ENCODE peak calls at places on chromosomes 12 and 14, in ten cellular contexts. One of them, this sample, is unnamed.

GRCh38 chr14:68395585-68395984 is 397.3 kb downstream of the ZFP36L1 start:
- DNase-seq in HepG2: no peak
- DNase-seq in neural progenitor cell: no peak
- DNase-seq in PC-9: no peak
- DNase-seq in mammary epithelial cell: no peak
- DNase-seq in GM23248: peak; percentile 91
- DNase-seq in GM23338: no peak
- DNase-seq in keratinocyte: no peak
- DNase-seq in HCT116: no peak
- DNase-seq in fibroblast of lung: peak; percentile 87
- DNase-seq in this sample: no peak

GRCh38 chr12:90652280-90652679 is 302.7 kb downstream of the CCER1 start:
- DNase-seq in GM23248: no peak
- DNase-seq in PC-9: no peak
- DNase-seq in fibroblast of lung: no peak
- DNase-seq in HCT116: no peak
- DNase-seq in neural progenitor cell: peak; percentile 11
- DNase-seq in mammary epithelial cell: no peak
- DNase-seq in keratinocyte: no peak
- DNase-seq in HepG2: no peak
- DNase-seq in GM23338: peak; percentile 23
- DNase-seq in this sample: no peak

GRCh38 chr14:75283162-75283883 is 4.7 kb downstream of the FOS start:
- DNase-seq in PC-9: peak; percentile 64
- DNase-seq in GM23338: peak; percentile 51
- DNase-seq in HCT116: no peak
- DNase-seq in neural progenitor cell: no peak
- DNase-seq in keratinocyte: no peak
- DNase-seq in fibroblast of lung: peak; percentile 67
- DNase-seq in GM23248: peak; percentile 55
- DNase-seq in HepG2: peak; percentile 54
- DNase-seq in mammary epithelial cell: peak; percentile 44
- DNase-seq in this sample: no peak

GRCh38 chr14:35044939-35045797 is 904 bp upstream of the FAM177A1 start:
- DNase-seq in HCT116: no peak
- DNase-seq in HepG2: no peak
- DNase-seq in fibroblast of lung: no peak
- DNase-seq in neural progenitor cell: no peak
- DNase-seq in GM23248: peak; percentile 61
- DNase-seq in GM23338: no peak
- DNase-seq in keratinocyte: no peak
- DNase-seq in mammary epithelial cell: no peak
- DNase-seq in PC-9: no peak
- DNase-seq in this sample: no peak

GRCh38 chr12:92289611-92290010 is 144.0 kb upstream of the BTG1 start:
- DNase-seq in keratinocyte: no peak
- DNase-seq in fibroblast of lung: no peak
- DNase-seq in HCT116: no peak
- DNase-seq in GM23248: no peak
- DNase-seq in mammary epithelial cell: no peak
- DNase-seq in GM23338: no peak
- DNase-seq in HepG2: no peak
- DNase-seq in PC-9: no peak
- DNase-seq in neural progenitor cell: no peak
- DNase-seq in this sample: no peak

GRCh38 chr12:104604070-104604994 is 147.6 kb downstream of the CHST11 start:
- DNase-seq in mammary epithelial cell: peak; percentile 94
- DNase-seq in keratinocyte: peak; percentile 93
- DNase-seq in GM23338: peak; percentile 16
- DNase-seq in fibroblast of lung: peak; percentile 91
- DNase-seq in HCT116: peak; percentile 89
- DNase-seq in GM23248: peak; percentile 98
- DNase-seq in PC-9: peak; percentile 90
- DNase-seq in HepG2: no peak
- DNase-seq in neural progenitor cell: no peak
- DNase-seq in this sample: peak; percentile 98

GRCh38 chr14:70887207-70888150 is 19.8 kb upstream of the PCNX1 start:
- DNase-seq in GM23248: peak; percentile 79
- DNase-seq in HCT116: no peak
- DNase-seq in keratinocyte: no peak
- DNase-seq in neural progenitor cell: no peak
- DNase-seq in PC-9: no peak
- DNase-seq in fibroblast of lung: peak; percentile 94
- DNase-seq in mammary epithelial cell: peak; percentile 54
- DNase-seq in GM23338: no peak
- DNase-seq in HepG2: no peak
- DNase-seq in this sample: no peak

GRCh38 chr12:19273482-19274330 is 144.2 kb downstream of the PLEKHA5 start:
- DNase-seq in neural progenitor cell: no peak
- DNase-seq in mammary epithelial cell: peak; percentile 91
- DNase-seq in fibroblast of lung: peak; percentile 93
- DNase-seq in HepG2: peak; percentile 56
- DNase-seq in keratinocyte: peak; percentile 44
- DNase-seq in HCT116: peak; percentile 82
- DNase-seq in PC-9: peak; percentile 94
- DNase-seq in GM23338: no peak
- DNase-seq in GM23248: peak; percentile 93
- DNase-seq in this sample: peak; percentile 96

GRCh38 chr12:57461904-57462306 is 2.3 kb downstream of the GLI1 start:
- DNase-seq in keratinocyte: no peak
- DNase-seq in GM23248: no peak
- DNase-seq in PC-9: no peak
- DNase-seq in neural progenitor cell: no peak
- DNase-seq in HCT116: no peak
- DNase-seq in HepG2: no peak
- DNase-seq in mammary epithelial cell: no peak
- DNase-seq in GM23338: no peak
- DNase-seq in fibroblast of lung: no peak
- DNase-seq in this sample: no peak

GRCh38 chr14:76566439-76566838 is 190.5 kb downstream of the ESRRB start:
- DNase-seq in neural progenitor cell: no peak
- DNase-seq in GM23338: no peak
- DNase-seq in PC-9: no peak
- DNase-seq in HepG2: no peak
- DNase-seq in keratinocyte: no peak
- DNase-seq in mammary epithelial cell: no peak
- DNase-seq in GM23248: no peak
- DNase-seq in fibroblast of lung: no peak
- DNase-seq in HCT116: no peak
- DNase-seq in this sample: no peak

GRCh38 chr14:77123381-77124344 is 17.9 kb downstream of the ZDHHC22 start:
- DNase-seq in GM23248: no peak
- DNase-seq in HepG2: no peak
- DNase-seq in keratinocyte: peak; percentile 63
- DNase-seq in PC-9: peak; percentile 99
- DNase-seq in fibroblast of lung: no peak
- DNase-seq in neural progenitor cell: no peak
- DNase-seq in GM23338: no peak
- DNase-seq in HCT116: peak; percentile 70
- DNase-seq in mammary epithelial cell: peak; percentile 89
- DNase-seq in this sample: no peak

GRCh38 chr12:127060933-127061332 is 1206.0 kb upstream of the TMEM132C start:
- DNase-seq in GM23338: no peak
- DNase-seq in HCT116: no peak
- DNase-seq in PC-9: no peak
- DNase-seq in keratinocyte: no peak
- DNase-seq in neural progenitor cell: no peak
- DNase-seq in GM23248: no peak
- DNase-seq in mammary epithelial cell: no peak
- DNase-seq in HepG2: no peak
- DNase-seq in fibroblast of lung: no peak
- DNase-seq in this sample: no peak

GRCh38 chr12:132178314-132178713 is 34.1 kb downstream of the NOC4L start:
- DNase-seq in neural progenitor cell: no peak
- DNase-seq in PC-9: no peak
- DNase-seq in keratinocyte: no peak
- DNase-seq in GM23338: no peak
- DNase-seq in fibroblast of lung: no peak
- DNase-seq in mammary epithelial cell: no peak
- DNase-seq in HCT116: no peak
- DNase-seq in GM23248: no peak
- DNase-seq in HepG2: no peak
- DNase-seq in this sample: no peak

GRCh38 chr12:33834672-33835071 is 187.6 kb upstream of the ALG10 start:
- DNase-seq in PC-9: no peak
- DNase-seq in GM23338: no peak
- DNase-seq in fibroblast of lung: no peak
- DNase-seq in HepG2: no peak
- DNase-seq in neural progenitor cell: no peak
- DNase-seq in keratinocyte: no peak
- DNase-seq in mammary epithelial cell: no peak
- DNase-seq in GM23248: no peak
- DNase-seq in HCT116: no peak
- DNase-seq in this sample: no peak

GRCh38 chr14:56119221-56119967 is 1.2 kb downstream of the PELI2 start:
- DNase-seq in fibroblast of lung: peak; percentile 35
- DNase-seq in HCT116: no peak
- DNase-seq in GM23338: peak; percentile 64
- DNase-seq in mammary epithelial cell: no peak
- DNase-seq in GM23248: peak; percentile 70
- DNase-seq in neural progenitor cell: peak; percentile 71
- DNase-seq in PC-9: no peak
- DNase-seq in HepG2: no peak
- DNase-seq in keratinocyte: no peak
- DNase-seq in this sample: peak; percentile 54

GRCh38 chr12:7905071-7905470 is 30.9 kb downstream of the SLC2A3 start:
- DNase-seq in GM23248: no peak
- DNase-seq in mammary epithelial cell: no peak
- DNase-seq in keratinocyte: no peak
- DNase-seq in PC-9: peak; percentile 64
- DNase-seq in neural progenitor cell: no peak
- DNase-seq in HepG2: no peak
- DNase-seq in HCT116: no peak
- DNase-seq in fibroblast of lung: peak; percentile 48
- DNase-seq in GM23338: no peak
- DNase-seq in this sample: peak; percentile 82

DNA sequence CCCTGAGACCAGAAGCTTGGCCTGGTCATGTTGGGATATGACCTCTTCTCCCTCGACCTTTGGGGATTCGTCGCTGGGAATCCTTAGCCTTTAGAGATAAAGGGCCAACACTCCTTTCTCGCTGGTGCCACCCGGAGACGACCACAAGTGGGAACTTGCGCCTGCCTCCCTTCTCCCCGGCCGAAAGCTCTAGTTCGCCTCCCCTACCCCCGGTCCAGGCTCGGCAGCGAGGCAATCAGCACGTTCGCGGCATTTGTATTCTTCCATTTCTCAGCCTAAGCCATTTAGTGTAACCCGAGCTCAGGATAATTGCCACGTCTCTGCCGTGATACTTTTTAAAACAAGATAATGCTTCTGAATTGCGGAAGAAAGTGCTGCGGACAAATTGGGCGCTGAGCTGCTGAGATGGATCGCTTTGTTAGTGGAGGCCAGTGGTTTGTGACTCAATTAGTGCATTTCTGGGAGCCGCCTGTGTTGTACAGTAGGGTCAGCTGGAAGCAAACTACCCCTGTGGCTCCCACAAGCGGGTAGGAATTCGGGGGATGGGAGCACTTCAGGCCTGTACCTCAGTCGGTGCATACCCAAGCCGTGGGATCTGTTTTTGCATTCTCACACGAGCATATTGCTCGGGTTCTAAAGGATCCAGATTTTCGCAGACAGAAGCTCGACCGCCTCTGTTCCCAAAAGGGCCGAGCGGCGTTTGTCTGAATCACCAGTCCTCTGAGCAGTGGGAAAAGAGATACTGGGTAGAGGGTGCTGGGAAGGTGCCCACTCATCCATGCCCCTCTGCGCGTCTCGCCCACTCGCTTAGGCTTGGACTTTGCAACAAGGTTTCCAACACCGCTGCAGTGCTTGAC is 6.8 kb upstream of the SIX1 start:
- DNase-seq in mammary epithelial cell: no peak
- DNase-seq in PC-9: no peak
- DNase-seq in GM23248: no peak
- DNase-seq in neural progenitor cell: peak; percentile 59
- DNase-seq in fibroblast of lung: no peak
- DNase-seq in keratinocyte: no peak
- DNase-seq in HepG2: no peak
- DNase-seq in HCT116: no peak
- DNase-seq in GM23338: peak; percentile 62
- DNase-seq in this sample: no peak
- TF ChIP-seq EZH2 in mammary epithelial cell: peak; percentile 16
- TF ChIP-seq EZH2 in PC-9: no peak
- TF ChIP-seq EZH2 in GM23248: no peak
- TF ChIP-seq EZH2 in neural progenitor cell: peak; percentile 80
- TF ChIP-seq EZH2 in fibroblast of lung: no peak
- TF ChIP-seq EZH2 in keratinocyte: peak; percentile 55
- TF ChIP-seq EZH2 in HepG2: no peak
- TF ChIP-seq EZH2 in HCT116: no peak
- TF ChIP-seq EZH2 in GM23338: peak; percentile 95
- TF ChIP-seq EZH2 in this sample: peak; percentile 53

GRCh38 chr12:116010467-116010866 is 267.0 kb downstream of the MED13L start:
- DNase-seq in HepG2: no peak
- DNase-seq in GM23338: no peak
- DNase-seq in neural progenitor cell: no peak
- DNase-seq in HCT116: no peak
- DNase-seq in fibroblast of lung: no peak
- DNase-seq in GM23248: no peak
- DNase-seq in keratinocyte: no peak
- DNase-seq in mammary epithelial cell: no peak
- DNase-seq in PC-9: no peak
- DNase-seq in this sample: no peak
- TF ChIP-seq EZH2 in HepG2: no peak
- TF ChIP-seq EZH2 in GM23338: no peak
- TF ChIP-seq EZH2 in neural progenitor cell: no peak
- TF ChIP-seq EZH2 in HCT116: no peak
- TF ChIP-seq EZH2 in fibroblast of lung: no peak
- TF ChIP-seq EZH2 in GM23248: no peak
- TF ChIP-seq EZH2 in keratinocyte: no peak
- TF ChIP-seq EZH2 in mammary epithelial cell: no peak
- TF ChIP-seq EZH2 in PC-9: no peak
- TF ChIP-seq EZH2 in this sample: no peak

GRCh38 chr12:107844312-107844921 is 69.9 kb downstream of the ASCL4 start:
- DNase-seq in PC-9: no peak
- DNase-seq in HCT116: no peak
- DNase-seq in fibroblast of lung: no peak
- DNase-seq in GM23248: peak; percentile 47
- DNase-seq in mammary epithelial cell: no peak
- DNase-seq in keratinocyte: no peak
- DNase-seq in neural progenitor cell: peak; percentile 75
- DNase-seq in GM23338: peak; percentile 78
- DNase-seq in HepG2: no peak
- DNase-seq in this sample: no peak
- TF ChIP-seq EZH2 in PC-9: no peak
- TF ChIP-seq EZH2 in HCT116: no peak
- TF ChIP-seq EZH2 in fibroblast of lung: no peak
- TF ChIP-seq EZH2 in GM23248: no peak
- TF ChIP-seq EZH2 in mammary epithelial cell: no peak
- TF ChIP-seq EZH2 in keratinocyte: no peak
- TF ChIP-seq EZH2 in neural progenitor cell: peak; percentile 61
- TF ChIP-seq EZH2 in GM23338: peak; percentile 21
- TF ChIP-seq EZH2 in HepG2: no peak
- TF ChIP-seq EZH2 in this sample: peak; percentile 72

DNA sequence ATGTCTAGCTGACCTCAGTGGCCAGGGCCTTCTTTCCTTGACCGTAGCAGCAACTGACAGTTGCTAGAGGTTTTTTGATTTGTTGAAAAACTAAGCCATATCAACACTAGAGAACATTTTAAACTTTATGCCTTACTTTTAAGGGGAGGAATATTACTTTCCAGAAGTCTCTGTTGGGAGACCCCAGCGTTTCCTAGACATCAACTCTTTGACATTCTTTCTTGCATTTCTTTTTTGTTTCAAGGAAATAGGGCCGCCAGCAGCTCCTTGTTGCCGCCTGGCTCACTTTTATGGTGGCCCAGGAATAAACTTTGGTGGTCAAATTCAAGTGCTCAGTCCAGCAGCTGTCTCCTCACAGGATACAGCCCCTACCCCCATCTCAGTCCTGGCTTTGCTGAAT is 2.5 kb upstream of the HOXC11 start:
- DNase-seq in PC-9: no peak
- DNase-seq in HCT116: no peak
- DNase-seq in GM23338: no peak
- DNase-seq in GM23248: no peak
- DNase-seq in neural progenitor cell: no peak
- DNase-seq in HepG2: no peak
- DNase-seq in keratinocyte: no peak
- DNase-seq in fibroblast of lung: no peak
- DNase-seq in mammary epithelial cell: no peak
- DNase-seq in this sample: no peak
- TF ChIP-seq EZH2 in PC-9: no peak
- TF ChIP-seq EZH2 in HCT116: no peak
- TF ChIP-seq EZH2 in GM23338: peak; percentile 77
- TF ChIP-seq EZH2 in GM23248: peak; percentile 47
- TF ChIP-seq EZH2 in neural progenitor cell: peak; percentile 36
- TF ChIP-seq EZH2 in HepG2: no peak
- TF ChIP-seq EZH2 in keratinocyte: no peak
- TF ChIP-seq EZH2 in fibroblast of lung: no peak
- TF ChIP-seq EZH2 in mammary epithelial cell: no peak
- TF ChIP-seq EZH2 in this sample: no peak